ENCODE peak calls at places on chromosomes 13 and 19, in seven cellular contexts. N, B, Y, M, C, R and U are unnamed samples. For H3K27me3, the result is how much of the 10 kb centered on the place peaks cover.

GRCh38 chr19:532578-533484 is 1.3 kb downstream of the CDC34 start:
- DNase-seq in N (peak), B (no peak), Y (no peak), R (peak), M (peak), C (peak), U (peak)

GRCh38 chr19:17943284-17944221 is 10.7 kb downstream of the CCDC124 start:
- DNase-seq in R (no peak), Y (no peak), M (peak), N (no peak), C (no peak), B (no peak), U (no peak)

GRCh38 chr13:29884671-29885424 is 34.4 kb upstream of the UBL3 start:
- DNase-seq in Y (no peak), M (no peak), B (no peak), C (no peak), N (no peak), R (no peak), U (no peak)

GRCh38 chr19:1098177-1099051 is 3.2 kb upstream of the POLR2E start:
- DNase-seq in N (no peak), R (no peak), C (no peak), B (no peak), M (no peak), Y (no peak), U (peak)

GRCh38 chr13:31653730-31654129 is 85.6 kb upstream of the RXFP2 start:
- DNase-seq in M (no peak), B (no peak), R (no peak), N (no peak), Y (no peak), C (no peak), U (no peak)

GRCh38 chr13:111204438-111205177 is 89.5 kb downstream of the ARHGEF7 start:
- DNase-seq in B (peak), R (peak), N (no peak), Y (no peak), M (no peak), C (peak), U (no peak)

GRCh38 chr13:28754698-28755545 is 36.2 kb upstream of the SLC46A3 start:
- DNase-seq in B (no peak), Y (no peak), N (no peak), M (peak), C (peak), R (no peak), U (peak)

GRCh38 chr19:29211562-29212416 is 1.2 kb downstream of the UQCRFS1 start:
- DNase-seq in R (no peak), M (peak), Y (no peak), N (peak), B (no peak), C (no peak), U (no peak)

GRCh38 chr13:83531022-83531421 is 351.3 kb downstream of the SLITRK1 start:
- DNase-seq in M (peak), Y (no peak), R (no peak), C (no peak), B (no peak), N (no peak), U (no peak)

GRCh38 chr13:38607136-38607535 is 79.7 kb upstream of the FREM2 start:
- DNase-seq in M (no peak), B (no peak), Y (no peak), R (no peak), N (no peak), C (no peak), U (no peak)

GRCh38 chr13:94661396-94661795 is 50.9 kb downstream of the SOX21 start:
- DNase-seq in N (no peak), R (no peak), B (no peak), Y (no peak), M (no peak), C (no peak), U (no peak)

GRCh38 chr13:94660695-94661324 is 51.5 kb downstream of the SOX21 start:
- DNase-seq in C (no peak), M (no peak), B (no peak), R (no peak), Y (no peak), N (peak), U (no peak)

GRCh38 chr13:94656766-94657165 is 55.1 kb downstream of the GPR180 start:
- DNase-seq in M (no peak), B (peak), R (no peak), C (no peak), Y (no peak), N (no peak), U (no peak)

GRCh38 chr13:94657167-94657566 is 55.2 kb downstream of the SOX21 start:
- DNase-seq in C (no peak), R (no peak), B (no peak), N (no peak), Y (no peak), M (no peak), U (no peak)

GRCh38 chr13:94658926-94659649 is 53.3 kb downstream of the SOX21 start:
- DNase-seq in Y (no peak), R (no peak), B (no peak), M (no peak), C (no peak), N (peak), U (no peak)
- TF ChIP-seq CTCF in Y (no peak), R (no peak), B (peak), M (no peak), C (no peak), N (peak), U (no peak)

GRCh38 chr19:7476241-7476640 is 12.6 kb downstream of the PEX11G start:
- DNase-seq in M (no peak), B (no peak), R (no peak), C (no peak), N (no peak), Y (no peak), U (no peak)

GRCh38 chr19:7476941-7477494 is 11.8 kb downstream of the PEX11G start:
- DNase-seq in Y (no peak), B (no peak), R (no peak), N (no peak), C (no peak), M (no peak), U (no peak)

GRCh38 chr19:7478843-7479227 is 10.0 kb downstream of the PEX11G start:
- DNase-seq in B (no peak), R (no peak), N (no peak), C (no peak), Y (no peak), M (no peak), U (no peak)

GRCh38 chr19:7478173-7478842 is 10.5 kb downstream of the PEX11G start:
- DNase-seq in R (no peak), Y (no peak), M (no peak), C (no peak), N (no peak), B (no peak), U (no peak)

GRCh38 chr19:7477758-7478157 is 11.1 kb downstream of the PEX11G start:
- DNase-seq in C (no peak), B (no peak), Y (no peak), R (no peak), M (no peak), N (no peak), U (no peak)
- H3K27ac ChIP-seq in C (no peak), B (no peak), Y (no peak), R (no peak), M (no peak), N (no peak), U (no peak)

GRCh38 chr19:30391554-30392551 is 19.7 kb downstream of the ZNF536 start:
- DNase-seq in B (no peak), Y (no peak), M (no peak), N (no peak), R (no peak), C (no peak), U (no peak)

GRCh38 chr19:30388327-30388726 is 16.1 kb downstream of the ZNF536 start:
- DNase-seq in Y (no peak), C (no peak), B (no peak), R (no peak), M (no peak), N (no peak), U (no peak)

GRCh38 chr19:30391052-30391451 is 18.9 kb downstream of the ZNF536 start:
- DNase-seq in Y (no peak), B (no peak), N (no peak), C (no peak), M (no peak), R (no peak), U (no peak)

GRCh38 chr19:30388819-30389218 is 16.6 kb downstream of the ZNF536 start:
- DNase-seq in M (no peak), Y (no peak), N (no peak), R (no peak), B (no peak), C (no peak), U (no peak)

GRCh38 chr19:30390356-30390988 is 18.3 kb downstream of the ZNF536 start:
- DNase-seq in N (no peak), R (no peak), B (no peak), C (no peak), M (no peak), Y (no peak), U (no peak)
- H3K27me3 ChIP-seq in N (under half), R (under half), B (under half), C (under half), M (half or more), Y (under half), U (under half)

GRCh38 chr19:40392894-40393517 is 3.0 kb upstream of the HIPK4 start:
- DNase-seq in N (no peak), B (no peak), C (no peak), M (no peak), Y (no peak), R (no peak), U (peak)
- TF ChIP-seq CTCF in N (no peak), B (no peak), C (no peak), M (peak), Y (no peak), R (no peak), U (peak)

GRCh38 chr19:35013820-35014754 is 14.0 kb downstream of the GRAMD1A start:
- DNase-seq in C (no peak), Y (no peak), M (no peak), B (no peak), R (no peak), N (no peak), U (no peak)
- H3K27ac ChIP-seq in C (peak), Y (no peak), M (no peak), B (no peak), R (no peak), N (peak), U (no peak)